ENCODE peak calls at places on chromosomes 7 and 10, in four cellular contexts. B, R, G and N are unnamed samples.

GRCh38 chr10:97121084-97121483 is 64.7 kb downstream of the SLIT1 start:
- DNase-seq in B (no peak), R (no peak), G (no peak), N (no peak)

GRCh38 chr10:110643670-110644597 is at the start of gene RBM20:
- DNase-seq in B (no peak), R (peak), G (peak), N (peak)

GRCh38 chr7:44141221-44141850 is at the start of gene MYL7:
- DNase-seq in B (no peak), R (peak), G (peak), N (no peak)

GRCh38 chr10:125160856-125161569 is 650 bp upstream of the CTBP2 start:
- DNase-seq in B (peak), R (peak), G (peak), N (peak)

GRCh38 chr10:3077940-3078630 is 10.7 kb downstream of the PFKP start:
- DNase-seq in B (peak), R (no peak), G (no peak), N (no peak)

GRCh38 chr10:19803676-19804075 is 12.6 kb upstream of the PLXDC2 start:
- DNase-seq in B (no peak), R (no peak), G (no peak), N (no peak)

GRCh38 chr7:112789824-112790650 is at the start of gene TMEM168:
- DNase-seq in B (peak), R (peak), G (peak), N (peak)

GRCh38 chr10:7484456-7485266 is 73.8 kb upstream of the SFMBT2 start:
- DNase-seq in B (peak), R (no peak), G (no peak), N (peak)

GRCh38 chr10:91796332-91797076 is 1.7 kb upstream of the TNKS2 start:
- DNase-seq in B (peak), R (peak), G (no peak), N (peak)

GRCh38 chr7:129498021-129498420 is 4.3 kb upstream of the SMKR1 start:
- DNase-seq in B (no peak), R (no peak), G (no peak), N (no peak)

GRCh38 chr10:114893248-114893647 is 44.7 kb upstream of the TRUB1 start:
- DNase-seq in B (no peak), R (no peak), G (no peak), N (no peak)

GRCh38 chr7:132518102-132518838 is 58.0 kb downstream of the PLXNA4 start:
- DNase-seq in B (no peak), R (no peak), G (no peak), N (peak)

GRCh38 chr7:22469371-22470143 is 30.4 kb downstream of the STEAP1B start:
- DNase-seq in B (no peak), R (no peak), G (no peak), N (no peak)

GRCh38 chr10:119022846-119023552 is 6.5 kb upstream of the NANOS1 start:
- DNase-seq in B (no peak), R (no peak), G (no peak), N (no peak)

GRCh38 chr7:45182856-45183710 is 25.5 kb downstream of the RAMP3 start:
- DNase-seq in B (peak), R (no peak), G (no peak), N (no peak)

GRCh38 chr7:48132792-48133191 is 38.5 kb upstream of the ABCA13 start:
- DNase-seq in B (no peak), R (no peak), G (no peak), N (no peak)

GRCh38 chr7:16989883-16990413 is 108.2 kb upstream of the AGR3 start:
- DNase-seq in B (peak), R (peak), G (no peak), N (no peak)

GRCh38 chr10:119349937-119350513 is 142.7 kb downstream of the GRK5 start:
- DNase-seq in B (no peak), R (peak), G (no peak), N (no peak)

GRCh38 chr7:7719235-7719634 is 828 bp upstream of the RPA3 start:
- DNase-seq in B (no peak), R (no peak), G (no peak), N (peak)

GRCh38 chr10:14153570-14154055 is 177.1 kb downstream of the FRMD4A start:
- DNase-seq in B (no peak), R (no peak), G (no peak), N (no peak)

GRCh38 chr10:121235692-121236091 is 362.6 kb downstream of the FGFR2 start:
- DNase-seq in B (peak), R (no peak), G (no peak), N (no peak)

GRCh38 chr7:16619979-16620408 is 25.6 kb downstream of the ANKMY2 start:
- DNase-seq in B (no peak), R (no peak), G (no peak), N (peak)

GRCh38 chr7:44469461-44469860 is 21.0 kb downstream of the NUDCD3 start:
- DNase-seq in B (no peak), R (no peak), G (no peak), N (no peak)

GRCh38 chr10:21532694-21533576 is 1.1 kb upstream of the MLLT10 start:
- DNase-seq in B (no peak), R (no peak), G (no peak), N (no peak)
- TF ChIP-seq CTCF in B (no peak), R (no peak), G (no peak), N (no peak)

GRCh38 chr7:121985476-121985875 is 112.5 kb downstream of the PTPRZ1 start:
- DNase-seq in B (no peak), R (no peak), G (no peak), N (no peak)
- TF ChIP-seq CTCF in B (no peak), R (no peak), G (no peak), N (no peak)

GRCh38 chr10:22573820-22574569 is 140.4 kb downstream of the PIP4K2A start:
- DNase-seq in B (no peak), R (no peak), G (no peak), N (no peak)
- TF ChIP-seq CTCF in B (no peak), R (no peak), G (peak), N (no peak)

DNA sequence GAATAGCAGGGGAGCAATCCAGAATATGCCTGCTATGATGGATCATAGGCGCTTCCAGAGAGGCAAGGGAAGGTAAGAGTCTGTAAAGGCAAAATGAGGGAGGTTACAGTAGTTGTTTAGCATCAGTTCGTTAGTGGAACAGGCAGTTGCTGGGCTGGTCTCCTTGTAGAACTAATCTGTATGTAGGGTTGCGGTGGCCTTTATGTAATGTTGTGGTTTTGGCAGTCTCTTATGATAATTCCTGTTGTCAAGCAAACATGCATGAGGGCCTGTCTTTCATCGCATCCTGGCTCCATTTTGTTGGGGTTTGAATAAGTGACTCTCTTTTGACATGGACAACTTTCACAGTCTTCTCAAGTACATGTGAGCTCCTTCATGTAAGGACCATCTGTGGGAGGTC is 427.8 kb upstream of the LRGUK start:
- DNase-seq in B (no peak), R (no peak), G (no peak), N (no peak)
- TF ChIP-seq CTCF in B (no peak), R (no peak), G (no peak), N (no peak)